ENCODE peak calls at places on chromosomes 7 and 10, in four cellular contexts. S, I, Q and V are unnamed samples.

GRCh38 chr7:92668564-92668963 is 78.4 kb upstream of the FAM133B start:
- DNase-seq in Q (no peak), S (no peak), I (no peak), V (no peak)

GRCh38 chr7:120877706-120878105 is 19.8 kb upstream of the TSPAN12 start:
- DNase-seq in Q (no peak), S (no peak), I (no peak), V (no peak)

GRCh38 chr7:43443380-43443779 is 139.5 kb upstream of the STK17A start:
- DNase-seq in S (no peak), I (no peak), Q (no peak), V (no peak)

GRCh38 chr7:24869572-24869971 is 110.4 kb downstream of the OSBPL3 start:
- DNase-seq in I (no peak), S (no peak), Q (no peak), V (no peak)

GRCh38 chr10:46226232-46226631 is 60.6 kb upstream of the ANTXRL start:
- DNase-seq in S (no peak), I (no peak), Q (no peak), V (no peak)

GRCh38 chr10:13453896-13454295 is 74.9 kb downstream of the BEND7 start:
- DNase-seq in Q (no peak), I (no peak), S (no peak), V (no peak)

GRCh38 chr7:151238924-151239836 is 6.9 kb downstream of the CHPF2 start:
- DNase-seq in Q (no peak), S (no peak), I (no peak), V (no peak)

GRCh38 chr7:110994028-110994967 is 96.6 kb upstream of the LRRN3 start:
- DNase-seq in I (no peak), Q (no peak), S (no peak), V (no peak)

GRCh38 chr10:131723601-131724530 is 176.9 kb upstream of the PPP2R2D start:
- DNase-seq in S (no peak), Q (no peak), I (no peak), V (no peak)

GRCh38 chr10:113524539-113525490 is 28.0 kb upstream of the HABP2 start:
- DNase-seq in S (no peak), Q (no peak), I (no peak), V (no peak)

GRCh38 chr10:12938271-12938670 is 63.2 kb downstream of the CCDC3 start:
- DNase-seq in Q (no peak), S (no peak), I (no peak), V (no peak)

GRCh38 chr7:15737586-15737985 is 51.1 kb upstream of the MEOX2 start:
- DNase-seq in S (no peak), I (no peak), Q (no peak), V (no peak)

GRCh38 chr7:116512524-116513188 is 12.2 kb upstream of the CAV1 start:
- DNase-seq in Q (peak; percentile 40), S (peak; percentile 58), I (no peak), V (no peak)

GRCh38 chr7:155416646-155417380 is 41.1 kb upstream of the EN2 start:
- DNase-seq in S (no peak), Q (no peak), I (no peak), V (no peak)

GRCh38 chr7:33849004-33849403 is 56.3 kb upstream of the BMPER start:
- DNase-seq in S (no peak), Q (no peak), I (no peak), V (no peak)

GRCh38 chr10:114306116-114306973 is 67.3 kb downstream of the VWA2 start:
- DNase-seq in I (no peak), Q (peak; percentile 95), S (peak; percentile 23), V (no peak)

GRCh38 chr10:113441871-113442270 is 111.0 kb upstream of the HABP2 start:
- DNase-seq in I (no peak), Q (no peak), S (no peak), V (no peak)

GRCh38 chr10:77478248-77478963 is 159.2 kb downstream of the KCNMA1 start:
- DNase-seq in S (no peak), Q (peak; percentile 78), I (no peak), V (no peak)

GRCh38 chr10:83144461-83144860 is 994.8 kb upstream of the GHITM start:
- DNase-seq in S (no peak), I (no peak), Q (no peak), V (no peak)

GRCh38 chr10:79182122-79182521 is 113.4 kb downstream of the ZMIZ1 start:
- DNase-seq in I (no peak), Q (no peak), S (no peak), V (no peak)

GRCh38 chr7:155299539-155300202 is 2.0 kb downstream of the INSIG1 start:
- DNase-seq in Q (no peak), S (no peak), I (no peak), V (no peak)

GRCh38 chr7:78985509-78985908 is 468.0 kb downstream of the MAGI2 start:
- DNase-seq in I (no peak), Q (no peak), S (no peak), V (no peak)

GRCh38 chr7:25565949-25566348 is 337.7 kb upstream of the NPVF start:
- DNase-seq in S (peak; percentile 79), Q (peak; percentile 0), I (peak; percentile 42), V (peak; percentile 76)

GRCh38 chr7:130910949-130911944 is 177.2 kb upstream of the KLF14 start:
- DNase-seq in S (no peak), Q (no peak), I (no peak), V (no peak)

GRCh38 chr7:155457544-155458316 is at the start of gene EN2:
- DNase-seq in S (no peak), Q (no peak), I (no peak), V (no peak)

GRCh38 chr7:66413379-66414114 is 208.4 kb downstream of the TPST1 start:
- DNase-seq in I (peak; percentile 78), S (peak; percentile 47), Q (peak; percentile 44), V (peak; percentile 91)

GRCh38 chr7:5528071-5528814 is 104.6 kb upstream of the TNRC18 start:
- DNase-seq in S (no peak), I (peak; percentile 56), Q (no peak), V (peak; percentile 70)

GRCh38 chr7:132932321-132933075 is 149.4 kb downstream of the CHCHD3 start:
- DNase-seq in I (no peak), S (no peak), Q (no peak), V (no peak)

GRCh38 chr7:157528785-157529341 is 192.1 kb downstream of the DNAJB6 start:
- DNase-seq in I (no peak), S (no peak), Q (no peak), V (peak; percentile 20)

GRCh38 chr10:110682348-110682747 is 38.2 kb downstream of the RBM20 start:
- DNase-seq in Q (no peak), S (no peak), I (no peak), V (no peak)

GRCh38 chr10:18886102-18886501 is 162.5 kb upstream of the MALRD1 start:
- DNase-seq in I (no peak), Q (no peak), S (peak; percentile 18), V (no peak)

GRCh38 chr10:33706746-33707145 is 372.3 kb upstream of the NRP1 start:
- DNase-seq in Q (no peak), I (no peak), S (no peak), V (no peak)

GRCh38 chr7:128887169-128888038 is 23.1 kb downstream of the KCP start:
- DNase-seq in Q (no peak), I (no peak), S (no peak), V (no peak)

GRCh38 chr10:69517271-69517848 is 55.9 kb downstream of the NEUROG3 start:
- DNase-seq in S (no peak), Q (no peak), I (no peak), V (no peak)

GRCh38 chr7:553637-554111 is 34.0 kb upstream of the PDGFA start:
- DNase-seq in I (no peak), Q (no peak), S (no peak), V (no peak)